ENCODE peak calls at places on chromosome 14, in four cellular contexts. D, H, T and U are unnamed samples.

GRCh38 chr14:73752297-73752992 is 38.3 kb upstream of the PNMA1 start:
- DNase-seq in H (no peak), D (no peak), T (no peak), U (no peak)

GRCh38 chr14:100072783-100073346 is 7.6 kb downstream of the EVL start:
- DNase-seq in T (no peak), H (peak), D (no peak), U (no peak)

GRCh38 chr14:50407089-50407813 is 10.6 kb upstream of the CDKL1 start:
- DNase-seq in T (no peak), D (no peak), H (no peak), U (no peak)

GRCh38 chr14:51806026-51806590 is 54.3 kb upstream of the GNG2 start:
- DNase-seq in D (no peak), T (no peak), H (no peak), U (no peak)

GRCh38 chr14:100554082-100554677 is 33.0 kb downstream of the BEGAIN start:
- DNase-seq in D (no peak), H (no peak), T (no peak), U (peak)

GRCh38 chr14:94142247-94142646 is 12.8 kb upstream of the IFI27L2 start:
- DNase-seq in H (no peak), D (no peak), T (no peak), U (no peak)

GRCh38 chr14:96424104-96424989 is 32.4 kb downstream of the AK7 start:
- DNase-seq in H (peak), D (peak), T (peak), U (no peak)

GRCh38 chr14:77270361-77271112 is 469 bp downstream of the NGB start:
- DNase-seq in T (no peak), D (no peak), H (no peak), U (no peak)

GRCh38 chr14:45212231-45212630 is 40.8 kb downstream of the MIS18BP1 start:
- DNase-seq in T (no peak), H (no peak), D (no peak), U (no peak)